ENCODE peak calls at places on chromosomes 2 and 18, in five cellular contexts. U, H, J, S and M are unnamed samples. For H3K4me1, the result is how much of the 10 kb centered on the place peaks cover.

GRCh38 chr2:203636896-203637818 is 69.3 kb upstream of the CD28 start:
- DNase-seq in S (no peak), H (no peak), U (no peak), J (no peak), M (no peak)

GRCh38 chr18:79750980-79751571 is 46.7 kb upstream of the KCNG2 start:
- DNase-seq in J (no peak), S (no peak), H (no peak), U (no peak), M (no peak)

GRCh38 chr2:157421377-157421944 is 22.4 kb downstream of the CYTIP start:
- DNase-seq in S (no peak), H (no peak), J (no peak), U (no peak), M (no peak)

GRCh38 chr2:173278794-173279527 is 75.7 kb upstream of the CDCA7 start:
- DNase-seq in U (no peak), H (no peak), J (no peak), S (no peak), M (no peak)

GRCh38 chr2:69369802-69370201 is 17.2 kb downstream of the GFPT1 start:
- DNase-seq in J (no peak), S (no peak), U (no peak), H (no peak), M (no peak)

GRCh38 chr2:105179469-105180372 is 61.8 kb upstream of the GPR45 start:
- DNase-seq in S (no peak), U (peak), J (peak), H (peak), M (no peak)

GRCh38 chr2:26238301-26238958 is 6.0 kb downstream of the HADHA start:
- DNase-seq in J (no peak), H (no peak), S (no peak), U (no peak), M (no peak)

GRCh38 chr18:78873916-78874505 is 105.6 kb upstream of the SALL3 start:
- DNase-seq in J (no peak), S (no peak), U (no peak), H (no peak), M (no peak)

GRCh38 chr2:151891566-151892194 is 63.5 kb upstream of the ARL5A start:
- DNase-seq in U (no peak), J (no peak), S (no peak), H (no peak), M (no peak)

GRCh38 chr18:55861266-55861665 is 273.3 kb upstream of the TCF4 start:
- DNase-seq in H (peak), U (peak), S (no peak), J (no peak), M (no peak)

GRCh38 chr2:55511508-55512124 is 7.9 kb upstream of the CFAP36 start:
- DNase-seq in S (no peak), H (no peak), J (peak), U (peak), M (no peak)

GRCh38 chr2:174535083-174535482 is 48.3 kb upstream of the GPR155 start:
- DNase-seq in J (no peak), H (no peak), S (no peak), U (no peak), M (no peak)

GRCh38 chr18:69840445-69840844 is 107.2 kb downstream of the CD226 start:
- DNase-seq in S (no peak), U (no peak), J (no peak), H (no peak), M (no peak)

GRCh38 chr2:169175112-169175511 is 105.7 kb downstream of the DHRS9 start:
- DNase-seq in S (no peak), U (no peak), H (no peak), J (no peak), M (no peak)

GRCh38 chr2:19801367-19802087 is 100.3 kb downstream of the TTC32 start:
- DNase-seq in H (peak), U (no peak), S (no peak), J (peak), M (peak)

GRCh38 chr2:69674301-69674640 is 30.7 kb upstream of the AAK1 start:
- DNase-seq in J (no peak), S (no peak), H (no peak), U (no peak), M (no peak)

GRCh38 chr2:199457147-199458016 is at the start of gene SATB2:
- DNase-seq in H (no peak), J (peak), S (no peak), U (peak), M (no peak)

GRCh38 chr2:20539133-20539719 is 92.4 kb downstream of the RHOB start:
- DNase-seq in U (no peak), J (no peak), S (no peak), H (no peak), M (no peak)

GRCh38 chr2:35365859-35366258 is 989.7 kb upstream of the CRIM1 start:
- DNase-seq in U (no peak), S (no peak), J (no peak), H (no peak), M (no peak)

DNA sequence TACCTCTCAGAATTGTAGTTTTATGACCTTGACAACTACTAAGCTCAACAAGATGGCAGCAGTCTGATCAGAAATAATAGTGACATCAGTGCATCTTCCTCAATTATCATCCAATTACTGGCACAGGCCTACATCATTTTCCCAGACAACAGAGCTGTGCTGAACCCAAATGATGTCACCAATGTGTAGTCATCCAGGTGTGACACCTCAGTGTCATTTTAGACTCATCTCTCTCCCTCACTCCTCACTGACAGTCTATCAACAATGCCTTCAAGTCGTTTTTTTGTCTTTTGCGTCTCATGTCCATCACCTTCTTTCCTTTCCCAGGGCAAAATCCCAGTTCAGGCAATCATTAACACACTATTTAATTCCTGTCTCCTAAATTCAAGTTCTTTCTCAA is 125.1 kb upstream of the KLF7 start:
- DNase-seq in U (no peak), J (no peak), H (no peak), S (no peak), M (no peak)
- H3K4me1 ChIP-seq in U (under half), J (under half), H (under half), S (under half), M (under half)

DNA sequence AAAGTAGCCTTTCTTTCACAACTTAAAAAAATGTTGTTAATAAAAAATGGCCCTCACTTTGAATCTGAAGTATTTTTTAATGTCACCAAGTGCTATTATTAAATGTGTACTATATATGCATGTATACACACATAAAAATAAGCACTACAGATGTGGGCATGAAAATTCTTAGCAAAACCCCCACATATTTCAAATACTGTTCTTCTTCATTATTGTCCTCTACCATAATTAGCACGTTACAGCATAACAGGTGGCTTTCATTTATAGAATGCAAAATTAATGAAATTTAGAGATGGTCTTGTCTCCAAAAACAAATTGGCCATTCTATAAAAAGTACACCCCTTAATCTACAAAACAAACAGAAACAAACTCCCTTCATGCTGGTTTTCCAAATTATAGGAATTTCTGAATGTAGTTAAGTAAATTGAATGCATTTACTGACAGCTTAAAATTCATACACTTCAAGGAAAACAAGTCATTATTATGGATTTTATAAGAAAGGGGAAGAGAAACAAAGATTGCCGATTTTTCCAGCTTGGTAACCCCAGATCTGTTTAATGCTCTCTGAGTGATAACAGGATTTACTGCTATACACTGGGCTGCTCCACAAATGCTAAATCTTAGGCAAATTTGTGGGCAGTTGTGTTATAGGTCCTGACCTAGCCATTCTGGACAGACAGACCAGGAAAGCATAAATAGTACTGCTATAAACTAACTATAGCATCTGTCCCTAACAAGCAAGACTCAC is 67.2 kb downstream of the SPRED2 start:
- DNase-seq in J (no peak), U (no peak), S (no peak), H (no peak), M (no peak)
- H3K4me1 ChIP-seq in J (under half), U (under half), S (under half), H (half or more), M (under half)

DNA sequence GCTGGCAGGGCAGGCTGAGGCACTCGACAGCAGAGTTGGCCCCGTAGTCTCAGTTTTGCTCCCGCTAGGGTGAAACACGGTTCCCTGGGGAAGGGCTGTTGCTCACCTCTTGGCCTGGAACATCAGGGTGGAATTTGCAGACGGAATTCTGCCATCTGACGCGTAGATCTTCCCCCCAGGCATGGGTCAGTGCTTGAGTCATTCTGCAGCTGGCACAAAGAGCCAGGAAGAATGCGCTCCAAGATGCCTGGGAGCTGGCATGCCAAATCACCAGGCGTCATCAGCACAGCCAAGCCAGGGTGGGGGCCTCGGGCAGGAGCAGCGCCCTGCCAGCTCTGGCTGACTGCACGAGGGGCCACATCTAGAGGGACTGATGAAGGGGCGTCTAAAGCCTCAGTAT is 42.7 kb downstream of the ODC1 start:
- DNase-seq in H (peak), U (no peak), J (peak), S (no peak), M (peak)
- H3K4me1 ChIP-seq in H (half or more), U (under half), J (half or more), S (half or more), M (half or more)

DNA sequence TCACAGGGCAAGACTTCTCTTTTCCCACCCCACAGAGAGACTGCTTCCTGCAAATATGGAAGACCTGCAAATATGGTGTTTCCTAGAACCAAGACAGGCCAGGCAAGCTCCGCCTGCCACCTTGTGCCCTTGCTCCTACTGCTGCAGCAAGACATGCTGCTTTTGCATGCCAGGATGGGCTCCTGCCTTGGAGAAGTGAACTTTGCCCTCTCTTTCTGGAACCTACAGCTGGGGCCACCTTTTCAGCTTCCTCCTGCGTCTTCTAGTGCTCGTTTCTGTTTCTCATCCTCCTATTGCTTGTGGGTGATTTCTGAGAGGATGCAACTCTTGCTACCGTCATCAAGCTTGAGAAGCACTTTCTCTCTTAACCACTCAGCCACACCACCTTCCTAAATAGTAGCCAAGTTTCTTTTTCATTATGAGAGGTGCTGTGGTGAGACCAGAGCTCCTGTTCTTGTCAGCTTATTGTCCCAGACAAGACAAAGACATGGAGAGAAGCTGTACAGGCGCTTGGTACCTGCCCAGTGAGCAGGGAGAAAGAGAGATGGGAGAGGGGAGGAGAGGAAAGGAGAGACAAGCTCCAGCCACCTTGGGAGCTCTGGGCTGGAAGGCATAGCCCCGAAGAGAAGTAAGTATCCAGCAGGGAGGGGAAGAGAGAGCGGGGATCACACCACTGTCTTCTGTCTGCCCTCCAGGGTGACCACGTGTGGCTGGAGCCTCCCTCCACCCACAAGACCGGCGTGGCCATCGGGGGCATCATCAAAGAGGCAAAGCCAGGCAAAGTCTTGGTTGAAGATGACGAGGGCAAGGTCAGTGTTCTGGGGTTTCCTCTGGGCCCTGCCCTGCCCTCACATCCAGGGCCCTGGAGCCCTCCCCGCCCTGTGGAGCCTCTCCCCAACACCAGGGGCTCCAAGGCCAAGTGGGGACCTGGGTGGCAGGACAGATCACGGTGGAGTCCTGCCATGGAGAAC is 28.3 kb downstream of the MYO7B start:
- DNase-seq in U (no peak), S (no peak), J (no peak), H (no peak), M (no peak)
- H3K4me1 ChIP-seq in U (under half), S (under half), J (under half), H (under half), M (under half)

GRCh38 chr2:40200516-40200915 is 251.4 kb downstream of the SLC8A1 start:
- DNase-seq in S (no peak), U (no peak), H (no peak), J (no peak), M (no peak)

GRCh38 chr2:40197121-40197520 is 254.8 kb downstream of the SLC8A1 start:
- DNase-seq in J (no peak), S (no peak), H (no peak), U (no peak), M (no peak)

GRCh38 chr2:40201425-40201824 is 250.5 kb downstream of the SLC8A1 start:
- DNase-seq in S (no peak), U (no peak), H (no peak), J (no peak), M (no peak)

GRCh38 chr2:40202798-40203400 is 249.0 kb downstream of the SLC8A1 start:
- DNase-seq in J (no peak), S (no peak), H (no peak), U (no peak), M (no peak)

GRCh38 chr2:40199758-40200157 is 252.1 kb downstream of the SLC8A1 start:
- DNase-seq in S (no peak), J (no peak), U (no peak), H (no peak), M (no peak)
- H3K4me1 ChIP-seq in S (under half), J (under half), U (under half), H (under half), M (under half)

GRCh38 chr18:63314062-63314790 is 5.3 kb downstream of the BCL2 start:
- DNase-seq in S (no peak), J (no peak), H (no peak), U (no peak), M (no peak)

GRCh38 chr18:63313409-63313917 is 6.1 kb downstream of the BCL2 start:
- DNase-seq in H (no peak), S (no peak), U (no peak), J (no peak), M (no peak)

GRCh38 chr18:63315879-63316278 is 3.7 kb downstream of the BCL2 start:
- DNase-seq in H (no peak), U (no peak), S (no peak), J (no peak), M (no peak)

GRCh38 chr18:63316612-63317555 is 2.7 kb downstream of the BCL2 start:
- DNase-seq in U (no peak), J (no peak), S (no peak), H (no peak), M (no peak)

DNA sequence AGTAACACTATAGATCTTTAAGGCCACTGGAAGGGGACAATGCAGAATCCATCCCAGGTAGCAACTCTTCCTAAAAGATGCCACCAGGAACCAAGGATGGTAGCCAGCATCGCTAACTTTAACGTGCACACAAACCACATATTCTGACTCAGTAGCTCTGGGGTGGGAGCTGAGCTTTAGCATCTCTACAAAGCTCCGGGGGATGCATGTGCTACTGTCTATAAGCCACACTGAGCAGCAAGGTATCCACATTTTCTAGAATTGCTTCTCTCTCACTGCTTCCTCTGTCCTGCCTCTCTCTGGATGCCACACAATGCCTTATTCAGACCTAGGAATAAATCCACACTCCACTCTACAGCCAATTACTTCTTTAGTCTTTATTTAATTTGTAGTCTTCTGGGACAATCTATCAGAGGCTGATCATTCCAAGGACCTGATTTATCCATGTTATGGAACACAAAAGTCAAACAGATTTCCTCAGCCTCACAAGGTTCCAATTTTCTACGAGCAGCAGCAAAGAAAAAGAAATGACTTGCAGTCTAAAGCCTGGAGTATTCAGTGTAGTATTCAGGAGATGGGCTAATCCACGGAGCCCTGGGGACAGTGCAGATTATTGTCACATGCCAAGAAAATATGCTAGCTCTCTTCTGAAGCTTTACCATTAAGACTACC is 4.4 kb downstream of the BCL2 start:
- DNase-seq in U (no peak), S (no peak), H (no peak), J (no peak), M (no peak)
- H3K4me1 ChIP-seq in U (under half), S (half or more), H (under half), J (under half), M (under half)

DNA sequence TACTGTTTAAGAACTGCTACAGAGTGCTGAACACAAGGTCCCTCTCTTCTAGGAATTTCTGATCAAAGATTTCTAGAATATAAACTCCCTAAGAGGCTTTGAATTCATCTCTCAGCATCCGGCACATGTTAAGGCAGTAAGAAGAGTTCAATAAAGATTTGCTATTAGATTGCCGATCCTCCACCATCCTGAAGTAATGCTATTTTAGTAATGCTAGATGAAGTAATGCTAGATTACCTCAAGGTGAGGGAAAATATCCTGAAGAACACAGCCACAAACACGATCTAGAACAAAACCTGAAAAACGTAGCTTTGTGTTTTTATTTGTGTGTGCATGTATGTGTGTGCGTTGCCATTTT is 919 bp upstream of the MYL12B start:
- DNase-seq in S (no peak), H (no peak), J (no peak), U (no peak), M (no peak)
- H3K4me1 ChIP-seq in S (half or more), H (under half), J (under half), U (under half), M (half or more)

GRCh38 chr2:127079358-127079920 is 27.5 kb downstream of the BIN1 start:
- DNase-seq in J (no peak), U (no peak), H (no peak), S (no peak), M (no peak)
- H3K4me1 ChIP-seq in J (under half), U (under half), H (under half), S (half or more), M (under half)

DNA sequence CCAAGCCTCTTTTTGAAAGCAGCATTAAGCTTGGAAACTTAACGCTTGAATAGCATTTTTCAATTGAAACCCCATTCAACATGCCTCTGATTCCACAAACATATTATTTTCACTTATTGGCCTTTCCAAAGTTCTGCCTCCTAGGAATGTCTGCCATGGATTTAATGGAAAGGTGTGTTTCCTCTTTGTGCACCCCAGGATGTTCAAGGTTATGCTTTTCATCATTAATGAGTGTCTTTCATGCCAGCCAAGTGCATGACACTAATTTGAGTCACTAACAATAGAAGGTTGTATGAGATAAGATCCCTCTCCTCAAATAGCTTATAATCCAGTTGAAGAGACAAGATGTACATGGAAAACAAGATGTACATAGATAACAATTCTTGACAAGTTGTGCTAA is 84.7 kb downstream of the ALPK2 start:
- DNase-seq in U (no peak), S (no peak), H (no peak), J (no peak), M (no peak)
- H3K4me1 ChIP-seq in U (under half), S (under half), H (under half), J (half or more), M (under half)

DNA sequence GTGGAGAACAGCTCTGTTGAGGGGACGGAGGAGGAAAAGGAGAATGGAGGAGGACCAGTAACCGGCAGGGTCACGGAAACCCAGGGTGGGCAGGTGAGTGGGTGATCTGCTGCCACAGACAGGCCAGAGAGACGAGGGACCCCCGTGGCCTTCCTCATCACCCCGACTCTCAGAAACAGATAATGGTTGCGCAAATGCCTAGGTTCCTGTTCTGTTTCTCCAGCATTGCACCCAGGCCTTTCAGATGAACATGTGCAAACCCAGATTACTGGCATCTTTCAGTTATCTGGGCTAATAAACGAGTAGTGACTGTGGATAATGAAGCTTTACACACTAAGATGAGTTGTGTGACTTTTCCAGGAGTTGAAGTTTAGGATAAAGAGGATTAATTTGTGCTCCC is 46.5 kb downstream of the TET3 start:
- DNase-seq in H (no peak), J (no peak), S (no peak), U (no peak), M (no peak)
- H3K4me1 ChIP-seq in H (under half), J (under half), S (half or more), U (under half), M (under half)